ENCODE peak calls at places on chromosomes 7 and 10, in nine cellular contexts. X is CD8-positive, alpha-beta T cell; V is effector memory CD4-positive, alpha-beta T cell; Q is K562; M is BJ; D is fibroblast of mammary gland; T is Peyer's patch; S is SJSA1; B is lower leg skin. C is an unnamed sample.

GRCh38 chr10:14244801-14245211 is 85.9 kb downstream of the FRMD4A start:
- DNase-seq in X (no peak), V (no peak), Q (no peak), M (peak), D (peak), T (no peak), S (no peak), B (no peak), C (no peak)

GRCh38 chr10:71132321-71132810 is 80.0 kb upstream of the UNC5B start:
- DNase-seq in X (no peak), V (no peak), Q (no peak), M (no peak), D (no peak), T (no peak), S (no peak), B (no peak), C (no peak)

GRCh38 chr7:18151419-18151818 is 123.8 kb upstream of the PRPS1L1 start:
- DNase-seq in X (no peak), V (no peak), Q (no peak), M (no peak), D (peak), T (no peak), S (no peak), B (no peak), C (no peak)

GRCh38 chr7:132065193-132065972 is 509.0 kb upstream of the PODXL start:
- DNase-seq in X (no peak), V (no peak), Q (no peak), M (peak), D (peak), T (no peak), S (peak), B (peak), C (peak)

GRCh38 chr7:56105508-56105907 is 768 bp downstream of the CHCHD2 start:
- DNase-seq in X (no peak), V (peak), Q (no peak), M (peak), D (peak), T (no peak), S (no peak), B (no peak), C (no peak)

GRCh38 chr10:23396695-23397094 is 42.2 kb upstream of the OTUD1 start:
- DNase-seq in X (no peak), V (no peak), Q (no peak), M (no peak), D (no peak), T (no peak), S (no peak), B (no peak), C (no peak)

GRCh38 chr7:132117181-132117580 is 459.1 kb downstream of the PLXNA4 start:
- DNase-seq in X (no peak), V (no peak), Q (peak), M (peak), D (peak), T (no peak), S (no peak), B (no peak), C (no peak)

GRCh38 chr7:140005754-140006503 is 56.8 kb downstream of the PARP12 start:
- DNase-seq in X (no peak), V (no peak), Q (peak), M (no peak), D (peak), T (peak), S (no peak), B (no peak), C (no peak)

GRCh38 chr7:111192614-111193053 is 101.7 kb downstream of the LRRN3 start:
- DNase-seq in X (no peak), V (no peak), Q (no peak), M (no peak), D (no peak), T (no peak), S (no peak), B (no peak), C (no peak)

GRCh38 chr7:33191326-33191725 is 62.0 kb downstream of the BBS9 start:
- DNase-seq in X (no peak), V (no peak), Q (no peak), M (no peak), D (no peak), T (no peak), S (no peak), B (no peak), C (no peak)

GRCh38 chr10:22760025-22760424 is 45.6 kb upstream of the PIP4K2A start:
- DNase-seq in X (no peak), V (no peak), Q (no peak), M (no peak), D (no peak), T (no peak), S (no peak), B (no peak), C (no peak)

GRCh38 chr10:69801094-69801433 is 642 bp upstream of the COL13A1 start:
- DNase-seq in X (no peak), V (no peak), Q (peak), M (no peak), D (peak), T (peak), S (peak), B (peak), C (peak)

GRCh38 chr7:106010331-106010730 is 47.3 kb downstream of the CDHR3 start:
- DNase-seq in X (no peak), V (no peak), Q (no peak), M (no peak), D (peak), T (no peak), S (no peak), B (no peak), C (no peak)

GRCh38 chr10:133442191-133442966 is 11.4 kb upstream of the SCART1 start:
- DNase-seq in X (no peak), V (peak), Q (no peak), M (no peak), D (no peak), T (no peak), S (peak), B (peak), C (no peak)

GRCh38 chr7:30996261-30996660 is 32.5 kb downstream of the GHRHR start:
- DNase-seq in X (no peak), V (no peak), Q (no peak), M (no peak), D (peak), T (no peak), S (no peak), B (peak), C (no peak)

GRCh38 chr10:112988839-112989406 is 38.9 kb downstream of the TCF7L2 start:
- DNase-seq in X (no peak), V (no peak), Q (no peak), M (no peak), D (no peak), T (no peak), S (no peak), B (no peak), C (no peak)

GRCh38 chr7:54728411-54728810 is 30.6 kb downstream of the SEC61G start:
- DNase-seq in X (no peak), V (no peak), Q (no peak), M (no peak), D (no peak), T (no peak), S (no peak), B (no peak), C (no peak)

GRCh38 chr7:70583965-70584883 is 547.7 kb upstream of the GALNT17 start:
- DNase-seq in X (no peak), V (no peak), Q (peak), M (no peak), D (no peak), T (no peak), S (no peak), B (no peak), C (no peak)

GRCh38 chr10:133124357-133125211 is 35.4 kb upstream of the KNDC1 start:
- DNase-seq in X (no peak), V (no peak), Q (peak), M (no peak), D (no peak), T (no peak), S (no peak), B (no peak), C (no peak)

GRCh38 chr7:45196374-45196773 is 38.8 kb downstream of the RAMP3 start:
- DNase-seq in X (no peak), V (no peak), Q (no peak), M (no peak), D (no peak), T (no peak), S (no peak), B (no peak), C (no peak)

GRCh38 chr7:80187727-80188126 is 53.1 kb downstream of the GNAI1 start:
- DNase-seq in X (no peak), V (no peak), Q (no peak), M (no peak), D (no peak), T (no peak), S (no peak), B (no peak), C (no peak)

GRCh38 chr10:3980660-3981059 is 195.7 kb upstream of the KLF6 start:
- DNase-seq in X (no peak), V (no peak), Q (no peak), M (no peak), D (no peak), T (no peak), S (no peak), B (no peak), C (no peak)

GRCh38 chr10:32367793-32368453 is 21.0 kb upstream of the EPC1 start:
- DNase-seq in X (peak), V (peak), Q (peak), M (peak), D (peak), T (peak), S (peak), B (no peak), C (no peak)

GRCh38 chr10:123395906-123396305 is 241.7 kb downstream of the BUB3 start:
- DNase-seq in X (no peak), V (no peak), Q (no peak), M (no peak), D (no peak), T (no peak), S (no peak), B (no peak), C (peak)
- H3K4me3 ChIP-seq in X (no peak), V (no peak), Q (no peak), M (no peak), D (no peak), T (no peak), S (no peak), B (no peak), C (no peak)

GRCh38 chr7:146000882-146001281 is 115.7 kb upstream of the CNTNAP2 start:
- DNase-seq in X (no peak), V (no peak), Q (no peak), M (no peak), D (no peak), T (no peak), S (no peak), B (no peak), C (no peak)

GRCh38 chr7:146002008-146002407 is 114.6 kb upstream of the CNTNAP2 start:
- DNase-seq in X (no peak), V (no peak), Q (no peak), M (no peak), D (no peak), T (no peak), S (no peak), B (no peak), C (no peak)

GRCh38 chr7:146002431-146003078 is 114.0 kb upstream of the CNTNAP2 start:
- DNase-seq in X (no peak), V (no peak), Q (no peak), M (no peak), D (no peak), T (no peak), S (no peak), B (no peak), C (no peak)

GRCh38 chr7:146008293-146008692 is 108.3 kb upstream of the CNTNAP2 start:
- DNase-seq in X (no peak), V (no peak), Q (no peak), M (no peak), D (no peak), T (no peak), S (no peak), B (no peak), C (no peak)

DNA sequence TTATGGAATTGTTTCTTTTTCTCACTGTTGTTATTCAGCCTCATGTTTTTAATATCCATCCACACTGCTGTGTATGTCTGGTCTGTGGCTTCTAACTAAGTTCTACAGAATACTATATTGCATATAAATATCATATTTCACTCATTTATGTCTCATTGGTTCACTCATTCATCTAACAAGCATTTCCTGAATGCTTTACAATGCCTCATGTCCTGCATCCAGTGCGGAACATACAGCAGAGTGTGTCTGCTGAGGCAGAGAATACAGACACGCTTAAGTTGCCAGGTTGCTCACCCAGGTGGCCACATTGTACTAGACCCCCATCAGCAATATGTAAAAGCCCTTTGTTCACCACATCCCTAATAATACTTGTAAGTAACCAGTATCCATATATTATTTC is 111.8 kb upstream of the CNTNAP2 start:
- DNase-seq in X (no peak), V (no peak), Q (no peak), M (no peak), D (no peak), T (no peak), S (no peak), B (no peak), C (no peak)
- H3K4me3 ChIP-seq in X (no peak), V (no peak), Q (no peak), M (no peak), D (no peak), T (no peak), S (no peak), B (no peak), C (no peak)

DNA sequence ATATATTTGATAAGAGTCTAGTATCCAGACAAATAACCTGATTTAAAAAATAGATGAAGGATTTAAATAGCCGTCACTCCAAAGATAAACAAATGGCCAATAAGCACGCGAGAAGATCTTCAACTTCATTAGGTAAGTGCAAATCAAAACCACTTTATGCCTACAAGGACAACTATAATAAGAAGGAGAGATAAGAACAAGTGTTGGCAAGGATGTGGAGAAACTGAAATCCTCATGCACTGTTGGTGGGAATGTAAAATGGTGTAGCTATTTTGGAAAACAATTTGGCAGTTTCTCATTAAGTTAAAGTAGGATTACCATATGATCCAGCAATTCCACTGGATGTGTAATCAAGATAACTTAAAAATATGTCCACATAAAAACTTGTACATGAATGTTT is 64.2 kb downstream of the CXCL12 start:
- DNase-seq in X (no peak), V (no peak), Q (no peak), M (no peak), D (no peak), T (no peak), S (no peak), B (no peak), C (no peak)
- H3K4me3 ChIP-seq in X (no peak), V (no peak), Q (no peak), M (no peak), D (no peak), T (no peak), S (no peak), B (no peak), C (no peak)

GRCh38 chr7:39734605-39735004 is 111.2 kb downstream of the RALA start:
- DNase-seq in X (no peak), V (no peak), Q (no peak), M (no peak), D (no peak), T (no peak), S (no peak), B (no peak), C (no peak)
- H3K4me3 ChIP-seq in X (no peak), V (no peak), Q (no peak), M (peak), D (peak), T (no peak), S (peak), B (no peak), C (peak)

DNA sequence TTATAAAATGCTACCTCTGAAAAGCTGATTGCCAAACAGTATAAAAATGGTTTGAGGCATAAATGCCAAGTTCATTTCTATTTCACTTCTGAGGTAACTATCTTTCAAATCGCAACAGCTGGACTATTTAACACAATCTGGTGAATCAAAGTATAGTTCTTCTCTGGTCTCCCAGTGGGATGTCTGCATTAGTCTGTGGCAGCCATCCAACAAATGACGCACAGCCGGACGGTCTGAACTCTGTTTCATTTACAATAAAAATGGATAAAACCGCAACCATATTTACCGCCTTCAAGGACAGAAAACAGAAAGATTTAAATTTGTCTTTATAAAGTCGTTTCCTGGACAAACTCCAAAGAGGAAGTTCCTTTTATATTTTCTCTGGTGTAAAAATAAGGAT is 41.9 kb downstream of the ENO4 start:
- DNase-seq in X (no peak), V (no peak), Q (no peak), M (no peak), D (peak), T (no peak), S (peak), B (no peak), C (no peak)
- H3K4me3 ChIP-seq in X (no peak), V (no peak), Q (no peak), M (no peak), D (no peak), T (no peak), S (no peak), B (no peak), C (no peak)

GRCh38 chr10:73864229-73864628 is 10.1 kb downstream of the CAMK2G start:
- DNase-seq in X (no peak), V (no peak), Q (no peak), M (no peak), D (no peak), T (no peak), S (no peak), B (no peak), C (no peak)

GRCh38 chr10:73863039-73863817 is 11.1 kb downstream of the CAMK2G start:
- DNase-seq in X (no peak), V (no peak), Q (no peak), M (no peak), D (no peak), T (no peak), S (no peak), B (no peak), C (no peak)

GRCh38 chr10:73866621-73867020 is 7.7 kb downstream of the CAMK2G start:
- DNase-seq in X (no peak), V (no peak), Q (no peak), M (no peak), D (no peak), T (no peak), S (no peak), B (no peak), C (no peak)

GRCh38 chr10:73865459-73866442 is 8.6 kb downstream of the CAMK2G start:
- DNase-seq in X (no peak), V (peak), Q (no peak), M (no peak), D (no peak), T (peak), S (no peak), B (no peak), C (no peak)

DNA sequence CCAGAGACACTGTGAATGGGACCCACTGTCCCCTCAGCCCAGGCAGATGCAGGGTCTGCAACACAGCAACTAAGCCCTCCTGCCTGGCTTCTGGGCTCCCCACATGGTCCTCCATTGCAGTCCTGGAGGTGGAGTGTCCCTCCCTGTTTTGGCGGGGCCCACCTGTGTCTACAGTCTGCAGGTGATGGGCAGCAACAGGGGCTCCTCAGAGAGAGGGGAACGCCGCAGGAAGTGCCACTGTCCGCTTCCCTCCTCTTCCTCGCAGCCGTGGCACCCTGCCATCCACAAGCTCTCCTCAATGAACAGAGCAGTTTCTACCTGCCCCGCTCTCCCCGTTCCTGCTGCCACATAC is 9.3 kb downstream of the CAMK2G start:
- DNase-seq in X (no peak), V (no peak), Q (no peak), M (no peak), D (no peak), T (no peak), S (no peak), B (no peak), C (no peak)
- H3K4me3 ChIP-seq in X (peak), V (peak), Q (no peak), M (no peak), D (no peak), T (peak), S (no peak), B (no peak), C (no peak)

GRCh38 chr10:11869743-11870460 is 46.7 kb downstream of the PROSER2 start:
- DNase-seq in X (no peak), V (no peak), Q (no peak), M (no peak), D (no peak), T (no peak), S (no peak), B (no peak), C (no peak)
- H3K4me3 ChIP-seq in X (no peak), V (no peak), Q (no peak), M (no peak), D (no peak), T (no peak), S (no peak), B (no peak), C (peak)

GRCh38 chr10:7652121-7652520 is 14.6 kb downstream of the ITIH5 start:
- DNase-seq in X (no peak), V (no peak), Q (no peak), M (no peak), D (no peak), T (no peak), S (no peak), B (no peak), C (no peak)
- H3K4me3 ChIP-seq in X (no peak), V (no peak), Q (no peak), M (no peak), D (no peak), T (no peak), S (no peak), B (no peak), C (no peak)

GRCh38 chr7:37405128-37405527 is 43.5 kb downstream of the ELMO1 start:
- DNase-seq in X (no peak), V (no peak), Q (no peak), M (no peak), D (no peak), T (no peak), S (no peak), B (no peak), C (no peak)
- H3K4me3 ChIP-seq in X (no peak), V (no peak), Q (no peak), M (no peak), D (no peak), T (no peak), S (no peak), B (no peak), C (no peak)

C was measured in ascending aorta.